ENCODE peak calls at places on chromosomes 2 and 18, in six cellular contexts. V is stimulated activated CD4-positive, alpha-beta T cell treated with anti-CD3 and anti-CD28 coated beads, TNF-alpha, amount 100 ng/mL, for 48 hours; T is cardiac fibroblast; O is RPMI7951; M is T-cell; G is IMR-90. C is an unnamed sample.

GRCh38 chr2:156818221-156818620 is 382.0 kb downstream of the GPD2 start:
- DNase-seq in V (no peak), T (no peak), O (no peak), M (no peak), G (no peak), C (no peak)

GRCh38 chr2:31081497-31081896 is 56.7 kb downstream of the GALNT14 start:
- DNase-seq in V (no peak), T (no peak), O (no peak), M (no peak), G (no peak), C (peak; percentile 13)

GRCh38 chr18:77650799-77651385 is 401.2 kb downstream of the GALR1 start:
- DNase-seq in V (peak; percentile 35), T (peak; percentile 63), O (peak; percentile 44), M (peak; percentile 6), G (no peak), C (peak; percentile 77)

GRCh38 chr2:36615214-36615613 is 17.2 kb upstream of the FEZ2 start:
- DNase-seq in V (no peak), T (peak; percentile 65), O (peak; percentile 54), M (no peak), G (peak; percentile 69), C (peak; percentile 52)

GRCh38 chr2:86382108-86382507 is 44.7 kb upstream of the REEP1 start:
- DNase-seq in V (no peak), T (no peak), O (no peak), M (no peak), G (no peak), C (no peak)

GRCh38 chr2:232901711-232902578 is 31.9 kb downstream of the SNORC start:
- DNase-seq in V (peak; percentile 27), T (peak; percentile 87), O (peak; percentile 98), M (no peak), G (peak; percentile 94), C (peak; percentile 90)

GRCh38 chr18:63298393-63299015 is 21.1 kb downstream of the BCL2 start:
- DNase-seq in V (no peak), T (no peak), O (no peak), M (peak; percentile 41), G (no peak), C (no peak)

GRCh38 chr2:55891671-55892071 is 31.9 kb downstream of the EFEMP1 start:
- DNase-seq in V (no peak), T (peak; percentile 61), O (no peak), M (no peak), G (no peak), C (no peak)

GRCh38 chr2:112055833-112056625 is 960 bp downstream of the TMEM87B start:
- DNase-seq in V (no peak), T (peak; percentile 97), O (peak; percentile 98), M (peak; percentile 8), G (peak; percentile 95), C (peak; percentile 93)

GRCh38 chr2:184598313-184599053 is at the start of gene ZNF804A:
- DNase-seq in V (no peak), T (peak; percentile 49), O (peak; percentile 35), M (no peak), G (peak; percentile 52), C (peak; percentile 45)

GRCh38 chr2:150859872-150860271 is 372.4 kb upstream of the RND3 start:
- DNase-seq in V (no peak), T (no peak), O (no peak), M (no peak), G (no peak), C (no peak)

C was measured in choroid plexus epithelial cell.